ENCODE peak calls at places on chromosomes 1 and 21, in ten cellular contexts. One of them, this sample, is unnamed.

GRCh38 chr1:165942062-165942461 is 114.6 kb downstream of the UCK2 start:
- DNase-seq in fibroblast of the aortic adventitia: no peak
- DNase-seq in cardiac fibroblast: no peak
- DNase-seq in OCI-LY7: no peak
- DNase-seq in psoas muscle: no peak
- DNase-seq in adrenal gland: no peak
- DNase-seq in mucosa of descending colon: no peak
- DNase-seq in fibroblast of mammary gland: no peak
- DNase-seq in GM23248: no peak
- DNase-seq in ovary: no peak
- DNase-seq in this sample: no peak

GRCh38 chr1:230348386-230349022 is 77.6 kb downstream of the PGBD5 start:
- DNase-seq in fibroblast of the aortic adventitia: no peak
- DNase-seq in cardiac fibroblast: no peak
- DNase-seq in OCI-LY7: no peak
- DNase-seq in psoas muscle: no peak
- DNase-seq in adrenal gland: no peak
- DNase-seq in mucosa of descending colon: no peak
- DNase-seq in fibroblast of mammary gland: no peak
- DNase-seq in GM23248: no peak
- DNase-seq in ovary: no peak
- DNase-seq in this sample: no peak

GRCh38 chr1:29883986-29884385 is 647.7 kb downstream of the PTPRU start:
- DNase-seq in fibroblast of the aortic adventitia: no peak
- DNase-seq in cardiac fibroblast: no peak
- DNase-seq in OCI-LY7: no peak
- DNase-seq in psoas muscle: no peak
- DNase-seq in adrenal gland: no peak
- DNase-seq in mucosa of descending colon: no peak
- DNase-seq in fibroblast of mammary gland: no peak
- DNase-seq in GM23248: no peak
- DNase-seq in ovary: no peak
- DNase-seq in this sample: no peak

GRCh38 chr21:45460611-45461368 is 55.8 kb downstream of the COL18A1 start:
- DNase-seq in fibroblast of the aortic adventitia: peak
- DNase-seq in cardiac fibroblast: peak
- DNase-seq in OCI-LY7: no peak
- DNase-seq in psoas muscle: no peak
- DNase-seq in adrenal gland: no peak
- DNase-seq in mucosa of descending colon: no peak
- DNase-seq in fibroblast of mammary gland: peak
- DNase-seq in GM23248: peak
- DNase-seq in ovary: no peak
- DNase-seq in this sample: no peak

GRCh38 chr1:226248091-226248490 is 24.6 kb downstream of the MIXL1 start:
- DNase-seq in fibroblast of the aortic adventitia: peak
- DNase-seq in cardiac fibroblast: peak
- DNase-seq in OCI-LY7: no peak
- DNase-seq in psoas muscle: no peak
- DNase-seq in adrenal gland: no peak
- DNase-seq in mucosa of descending colon: no peak
- DNase-seq in fibroblast of mammary gland: peak
- DNase-seq in GM23248: peak
- DNase-seq in ovary: no peak
- DNase-seq in this sample: no peak

GRCh38 chr1:201214461-201214860 is 23.8 kb downstream of the IGFN1 start:
- DNase-seq in fibroblast of the aortic adventitia: no peak
- DNase-seq in cardiac fibroblast: no peak
- DNase-seq in OCI-LY7: no peak
- DNase-seq in psoas muscle: no peak
- DNase-seq in adrenal gland: no peak
- DNase-seq in mucosa of descending colon: no peak
- DNase-seq in fibroblast of mammary gland: peak
- DNase-seq in GM23248: peak
- DNase-seq in ovary: no peak
- DNase-seq in this sample: no peak

GRCh38 chr1:245979589-245979988 is 527.5 kb downstream of the SMYD3 start:
- DNase-seq in fibroblast of the aortic adventitia: no peak
- DNase-seq in cardiac fibroblast: no peak
- DNase-seq in OCI-LY7: no peak
- DNase-seq in psoas muscle: no peak
- DNase-seq in adrenal gland: no peak
- DNase-seq in mucosa of descending colon: no peak
- DNase-seq in fibroblast of mammary gland: no peak
- DNase-seq in GM23248: no peak
- DNase-seq in ovary: no peak
- DNase-seq in this sample: no peak

GRCh38 chr1:245019904-245020486 is 134.8 kb upstream of the KIF26B start:
- DNase-seq in fibroblast of the aortic adventitia: no peak
- DNase-seq in cardiac fibroblast: no peak
- DNase-seq in OCI-LY7: peak
- DNase-seq in psoas muscle: no peak
- DNase-seq in adrenal gland: no peak
- DNase-seq in mucosa of descending colon: no peak
- DNase-seq in fibroblast of mammary gland: no peak
- DNase-seq in GM23248: no peak
- DNase-seq in ovary: no peak
- DNase-seq in this sample: no peak

GRCh38 chr1:10693497-10694273 is 102.8 kb downstream of the CASZ1 start:
- DNase-seq in fibroblast of the aortic adventitia: no peak
- DNase-seq in cardiac fibroblast: peak
- DNase-seq in OCI-LY7: peak
- DNase-seq in psoas muscle: no peak
- DNase-seq in adrenal gland: no peak
- DNase-seq in mucosa of descending colon: peak
- DNase-seq in fibroblast of mammary gland: no peak
- DNase-seq in GM23248: peak
- DNase-seq in ovary: no peak
- DNase-seq in this sample: peak

GRCh38 chr1:15417365-15417934 is 7.8 kb downstream of the EFHD2 start:
- DNase-seq in fibroblast of the aortic adventitia: no peak
- DNase-seq in cardiac fibroblast: peak
- DNase-seq in OCI-LY7: no peak
- DNase-seq in psoas muscle: no peak
- DNase-seq in adrenal gland: no peak
- DNase-seq in mucosa of descending colon: peak
- DNase-seq in fibroblast of mammary gland: peak
- DNase-seq in GM23248: peak
- DNase-seq in ovary: no peak
- DNase-seq in this sample: no peak

GRCh38 chr1:41664861-41665640 is 180.6 kb upstream of the EDN2 start:
- DNase-seq in fibroblast of the aortic adventitia: peak
- DNase-seq in cardiac fibroblast: peak
- DNase-seq in OCI-LY7: no peak
- DNase-seq in psoas muscle: no peak
- DNase-seq in adrenal gland: no peak
- DNase-seq in mucosa of descending colon: no peak
- DNase-seq in fibroblast of mammary gland: peak
- DNase-seq in GM23248: peak
- DNase-seq in ovary: no peak
- DNase-seq in this sample: peak

GRCh38 chr1:3105167-3105863 is 36.3 kb downstream of the PRDM16 start:
- DNase-seq in fibroblast of the aortic adventitia: no peak
- DNase-seq in cardiac fibroblast: no peak
- DNase-seq in OCI-LY7: no peak
- DNase-seq in psoas muscle: no peak
- DNase-seq in adrenal gland: no peak
- DNase-seq in mucosa of descending colon: no peak
- DNase-seq in fibroblast of mammary gland: no peak
- DNase-seq in GM23248: peak
- DNase-seq in ovary: no peak
- DNase-seq in this sample: no peak

GRCh38 chr1:243391355-243391754 is 135.5 kb downstream of the SDCCAG8 start:
- DNase-seq in fibroblast of the aortic adventitia: no peak
- DNase-seq in cardiac fibroblast: no peak
- DNase-seq in OCI-LY7: no peak
- DNase-seq in psoas muscle: no peak
- DNase-seq in adrenal gland: no peak
- DNase-seq in mucosa of descending colon: no peak
- DNase-seq in fibroblast of mammary gland: no peak
- DNase-seq in GM23248: no peak
- DNase-seq in ovary: no peak
- DNase-seq in this sample: no peak

DNA sequence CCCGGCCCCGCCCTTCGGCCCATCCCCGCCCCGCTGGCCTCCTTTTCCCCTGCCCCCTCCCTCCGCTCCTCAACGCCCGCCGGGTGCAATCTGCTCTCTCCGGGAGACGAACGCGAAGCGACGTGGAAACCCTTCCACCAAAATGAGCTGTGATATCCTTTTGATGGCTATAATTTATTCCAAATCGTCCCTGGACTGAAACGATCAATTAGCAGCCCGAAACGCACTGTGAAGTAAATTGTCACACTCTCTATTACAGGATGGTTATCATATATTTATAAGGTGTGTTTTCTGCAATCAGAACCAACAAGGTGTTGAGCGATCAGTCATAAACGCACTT is 134.6 kb upstream of the BARHL2 start:
- DNase-seq in fibroblast of the aortic adventitia: peak
- DNase-seq in cardiac fibroblast: no peak
- DNase-seq in OCI-LY7: no peak
- DNase-seq in psoas muscle: no peak
- DNase-seq in adrenal gland: no peak
- DNase-seq in mucosa of descending colon: no peak
- DNase-seq in fibroblast of mammary gland: no peak
- DNase-seq in GM23248: no peak
- DNase-seq in ovary: no peak
- DNase-seq in this sample: no peak
- H3K4me3 ChIP-seq in fibroblast of the aortic adventitia: peak
- H3K4me3 ChIP-seq in cardiac fibroblast: peak
- H3K4me3 ChIP-seq in OCI-LY7: no peak
- H3K4me3 ChIP-seq in psoas muscle: peak
- H3K4me3 ChIP-seq in adrenal gland: peak
- H3K4me3 ChIP-seq in mucosa of descending colon: peak
- H3K4me3 ChIP-seq in fibroblast of mammary gland: peak
- H3K4me3 ChIP-seq in GM23248: peak
- H3K4me3 ChIP-seq in ovary: peak
- H3K4me3 ChIP-seq in this sample: peak

GRCh38 chr1:92831762-92832536 is at the start of gene RPL5:
- DNase-seq in fibroblast of the aortic adventitia: peak
- DNase-seq in cardiac fibroblast: peak
- DNase-seq in OCI-LY7: peak
- DNase-seq in psoas muscle: peak
- DNase-seq in adrenal gland: peak
- DNase-seq in mucosa of descending colon: peak
- DNase-seq in fibroblast of mammary gland: peak
- DNase-seq in GM23248: peak
- DNase-seq in ovary: peak
- DNase-seq in this sample: peak

GRCh38 chr1:92833840-92834239 is 2.0 kb downstream of the RPL5 start:
- DNase-seq in fibroblast of the aortic adventitia: no peak
- DNase-seq in cardiac fibroblast: no peak
- DNase-seq in OCI-LY7: no peak
- DNase-seq in psoas muscle: no peak
- DNase-seq in adrenal gland: no peak
- DNase-seq in mucosa of descending colon: no peak
- DNase-seq in fibroblast of mammary gland: no peak
- DNase-seq in GM23248: no peak
- DNase-seq in ovary: no peak
- DNase-seq in this sample: no peak

GRCh38 chr1:92834617-92835016 is 2.8 kb downstream of the RPL5 start:
- DNase-seq in fibroblast of the aortic adventitia: no peak
- DNase-seq in cardiac fibroblast: no peak
- DNase-seq in OCI-LY7: no peak
- DNase-seq in psoas muscle: no peak
- DNase-seq in adrenal gland: no peak
- DNase-seq in mucosa of descending colon: no peak
- DNase-seq in fibroblast of mammary gland: no peak
- DNase-seq in GM23248: no peak
- DNase-seq in ovary: no peak
- DNase-seq in this sample: no peak

GRCh38 chr1:92832537-92833160 is 809 bp downstream of the RPL5 start:
- DNase-seq in fibroblast of the aortic adventitia: peak
- DNase-seq in cardiac fibroblast: no peak
- DNase-seq in OCI-LY7: no peak
- DNase-seq in psoas muscle: no peak
- DNase-seq in adrenal gland: peak
- DNase-seq in mucosa of descending colon: no peak
- DNase-seq in fibroblast of mammary gland: no peak
- DNase-seq in GM23248: peak
- DNase-seq in ovary: no peak
- DNase-seq in this sample: peak

GRCh38 chr1:92831368-92831761 is 475 bp upstream of the RPL5 start:
- DNase-seq in fibroblast of the aortic adventitia: no peak
- DNase-seq in cardiac fibroblast: no peak
- DNase-seq in OCI-LY7: no peak
- DNase-seq in psoas muscle: no peak
- DNase-seq in adrenal gland: no peak
- DNase-seq in mucosa of descending colon: no peak
- DNase-seq in fibroblast of mammary gland: no peak
- DNase-seq in GM23248: peak
- DNase-seq in ovary: peak
- DNase-seq in this sample: peak
- H3K4me3 ChIP-seq in fibroblast of the aortic adventitia: no peak
- H3K4me3 ChIP-seq in cardiac fibroblast: no peak
- H3K4me3 ChIP-seq in OCI-LY7: peak
- H3K4me3 ChIP-seq in psoas muscle: peak
- H3K4me3 ChIP-seq in adrenal gland: no peak
- H3K4me3 ChIP-seq in mucosa of descending colon: no peak
- H3K4me3 ChIP-seq in fibroblast of mammary gland: peak
- H3K4me3 ChIP-seq in GM23248: peak
- H3K4me3 ChIP-seq in ovary: no peak
- H3K4me3 ChIP-seq in this sample: no peak

GRCh38 chr1:145955436-145955835 is 2.4 kb downstream of the LIX1L start:
- DNase-seq in fibroblast of the aortic adventitia: peak
- DNase-seq in cardiac fibroblast: no peak
- DNase-seq in OCI-LY7: no peak
- DNase-seq in psoas muscle: no peak
- DNase-seq in adrenal gland: no peak
- DNase-seq in mucosa of descending colon: no peak
- DNase-seq in fibroblast of mammary gland: peak
- DNase-seq in GM23248: peak
- DNase-seq in ovary: no peak
- DNase-seq in this sample: no peak
- H3K4me3 ChIP-seq in fibroblast of the aortic adventitia: peak
- H3K4me3 ChIP-seq in cardiac fibroblast: peak
- H3K4me3 ChIP-seq in OCI-LY7: no peak
- H3K4me3 ChIP-seq in psoas muscle: peak
- H3K4me3 ChIP-seq in adrenal gland: no peak
- H3K4me3 ChIP-seq in mucosa of descending colon: no peak
- H3K4me3 ChIP-seq in fibroblast of mammary gland: peak
- H3K4me3 ChIP-seq in GM23248: peak
- H3K4me3 ChIP-seq in ovary: no peak
- H3K4me3 ChIP-seq in this sample: no peak

DNA sequence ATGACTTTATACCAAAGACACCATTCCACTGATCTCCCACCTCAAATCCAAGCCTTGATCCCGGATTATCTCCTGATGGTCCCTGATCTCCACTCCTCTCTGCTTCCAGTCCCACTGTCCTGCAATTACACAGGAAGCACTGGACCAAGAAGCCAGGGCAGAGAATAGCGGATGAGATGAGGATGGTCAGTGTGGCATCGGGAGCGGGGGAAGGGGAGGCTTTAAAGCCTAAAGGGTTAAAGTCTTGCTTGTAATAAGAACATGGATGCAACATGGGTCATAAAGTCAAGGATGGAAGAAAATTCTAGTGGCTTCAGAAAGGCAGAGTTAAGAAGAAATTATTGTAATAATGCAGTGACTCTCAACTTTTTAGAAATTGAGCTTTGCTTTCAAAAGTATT is 364.0 kb upstream of the DUSP10 start:
- DNase-seq in fibroblast of the aortic adventitia: no peak
- DNase-seq in cardiac fibroblast: no peak
- DNase-seq in OCI-LY7: no peak
- DNase-seq in psoas muscle: no peak
- DNase-seq in adrenal gland: no peak
- DNase-seq in mucosa of descending colon: no peak
- DNase-seq in fibroblast of mammary gland: no peak
- DNase-seq in GM23248: no peak
- DNase-seq in ovary: no peak
- DNase-seq in this sample: no peak
- H3K4me3 ChIP-seq in fibroblast of the aortic adventitia: no peak
- H3K4me3 ChIP-seq in cardiac fibroblast: no peak
- H3K4me3 ChIP-seq in OCI-LY7: no peak
- H3K4me3 ChIP-seq in psoas muscle: no peak
- H3K4me3 ChIP-seq in adrenal gland: no peak
- H3K4me3 ChIP-seq in mucosa of descending colon: no peak
- H3K4me3 ChIP-seq in fibroblast of mammary gland: no peak
- H3K4me3 ChIP-seq in GM23248: no peak
- H3K4me3 ChIP-seq in ovary: no peak
- H3K4me3 ChIP-seq in this sample: no peak